ENCODE peak calls at places on chromosomes 16 and 17, in nine cellular contexts. One of them, this sample, is unnamed. For H3K9me3, the result is how much of the 10 kb centered on the place peaks cover.

GRCh38 chr17:909642-910323 is 69.8 kb downstream of the NXN start:
- DNase-seq in HCT116: no peak
- DNase-seq in Peyer's patch: no peak
- DNase-seq in heart left ventricle: no peak
- DNase-seq in A549: no peak
- DNase-seq in gastrocnemius medialis: peak
- DNase-seq in right lobe of liver: no peak
- DNase-seq in body of pancreas: no peak
- DNase-seq in IMR-90: no peak
- DNase-seq in this sample: no peak

GRCh38 chr16:53991181-53992056 is 287.5 kb downstream of the FTO start:
- DNase-seq in HCT116: no peak
- DNase-seq in gastrocnemius medialis: peak
- DNase-seq in IMR-90: peak
- DNase-seq in heart left ventricle: no peak
- DNase-seq in right lobe of liver: no peak
- DNase-seq in Peyer's patch: no peak
- DNase-seq in body of pancreas: peak
- DNase-seq in A549: no peak
- DNase-seq in this sample: no peak

GRCh38 chr17:9004132-9004960 is 17.0 kb upstream of the NTN1 start:
- DNase-seq in Peyer's patch: no peak
- DNase-seq in A549: no peak
- DNase-seq in HCT116: no peak
- DNase-seq in gastrocnemius medialis: no peak
- DNase-seq in heart left ventricle: no peak
- DNase-seq in right lobe of liver: no peak
- DNase-seq in body of pancreas: no peak
- DNase-seq in IMR-90: no peak
- DNase-seq in this sample: no peak

GRCh38 chr16:66728117-66728787 is 23.2 kb downstream of the DYNC1LI2 start:
- DNase-seq in right lobe of liver: no peak
- DNase-seq in Peyer's patch: no peak
- DNase-seq in A549: peak
- DNase-seq in gastrocnemius medialis: peak
- DNase-seq in HCT116: peak
- DNase-seq in body of pancreas: peak
- DNase-seq in heart left ventricle: no peak
- DNase-seq in IMR-90: peak
- DNase-seq in this sample: peak

GRCh38 chr17:34596897-34597296 is 17.5 kb downstream of the TMEM132E start:
- DNase-seq in right lobe of liver: no peak
- DNase-seq in A549: no peak
- DNase-seq in heart left ventricle: peak
- DNase-seq in gastrocnemius medialis: no peak
- DNase-seq in Peyer's patch: no peak
- DNase-seq in IMR-90: no peak
- DNase-seq in HCT116: no peak
- DNase-seq in body of pancreas: no peak
- DNase-seq in this sample: no peak

GRCh38 chr17:66636111-66636510 is 198.8 kb upstream of the CACNG5 start:
- DNase-seq in body of pancreas: no peak
- DNase-seq in HCT116: no peak
- DNase-seq in right lobe of liver: no peak
- DNase-seq in A549: no peak
- DNase-seq in Peyer's patch: no peak
- DNase-seq in IMR-90: peak
- DNase-seq in heart left ventricle: no peak
- DNase-seq in gastrocnemius medialis: no peak
- DNase-seq in this sample: no peak

GRCh38 chr17:73571524-73572130 is 72.6 kb downstream of the SDK2 start:
- DNase-seq in A549: no peak
- DNase-seq in IMR-90: no peak
- DNase-seq in right lobe of liver: no peak
- DNase-seq in gastrocnemius medialis: no peak
- DNase-seq in Peyer's patch: no peak
- DNase-seq in heart left ventricle: peak
- DNase-seq in body of pancreas: no peak
- DNase-seq in HCT116: no peak
- DNase-seq in this sample: no peak

GRCh38 chr17:73371285-73371684 is 59.5 kb upstream of the CDC42EP4 start:
- DNase-seq in HCT116: no peak
- DNase-seq in Peyer's patch: no peak
- DNase-seq in body of pancreas: no peak
- DNase-seq in IMR-90: peak
- DNase-seq in gastrocnemius medialis: no peak
- DNase-seq in right lobe of liver: no peak
- DNase-seq in A549: no peak
- DNase-seq in heart left ventricle: no peak
- DNase-seq in this sample: no peak

GRCh38 chr16:74291577-74292208 is 4.9 kb upstream of the PSMD7 start:
- DNase-seq in HCT116: no peak
- DNase-seq in Peyer's patch: no peak
- DNase-seq in A549: no peak
- DNase-seq in body of pancreas: peak
- DNase-seq in IMR-90: peak
- DNase-seq in heart left ventricle: no peak
- DNase-seq in right lobe of liver: peak
- DNase-seq in gastrocnemius medialis: no peak
- DNase-seq in this sample: no peak

GRCh38 chr17:1231456-1231855 is 38.8 kb upstream of the BHLHA9 start:
- DNase-seq in gastrocnemius medialis: peak
- DNase-seq in IMR-90: no peak
- DNase-seq in heart left ventricle: peak
- DNase-seq in Peyer's patch: no peak
- DNase-seq in A549: no peak
- DNase-seq in right lobe of liver: no peak
- DNase-seq in body of pancreas: no peak
- DNase-seq in HCT116: no peak
- DNase-seq in this sample: peak

GRCh38 chr16:53417011-53417410 is 17.3 kb upstream of the RBL2 start:
- DNase-seq in right lobe of liver: no peak
- DNase-seq in gastrocnemius medialis: no peak
- DNase-seq in heart left ventricle: no peak
- DNase-seq in IMR-90: peak
- DNase-seq in A549: no peak
- DNase-seq in HCT116: no peak
- DNase-seq in Peyer's patch: no peak
- DNase-seq in body of pancreas: no peak
- DNase-seq in this sample: no peak

GRCh38 chr17:36107660-36108059 is 4.0 kb downstream of the CCL4 start:
- DNase-seq in gastrocnemius medialis: no peak
- DNase-seq in A549: no peak
- DNase-seq in heart left ventricle: no peak
- DNase-seq in HCT116: no peak
- DNase-seq in right lobe of liver: no peak
- DNase-seq in body of pancreas: no peak
- DNase-seq in Peyer's patch: no peak
- DNase-seq in IMR-90: no peak
- DNase-seq in this sample: no peak

GRCh38 chr16:30647274-30647571 is 3.5 kb upstream of the PRR14 start:
- DNase-seq in right lobe of liver: no peak
- DNase-seq in IMR-90: no peak
- DNase-seq in A549: no peak
- DNase-seq in heart left ventricle: no peak
- DNase-seq in gastrocnemius medialis: no peak
- DNase-seq in Peyer's patch: no peak
- DNase-seq in HCT116: no peak
- DNase-seq in body of pancreas: no peak
- DNase-seq in this sample: no peak

GRCh38 chr16:30641378-30641982 is 9.3 kb upstream of the PRR14 start:
- DNase-seq in A549: no peak
- DNase-seq in right lobe of liver: no peak
- DNase-seq in Peyer's patch: no peak
- DNase-seq in heart left ventricle: no peak
- DNase-seq in gastrocnemius medialis: no peak
- DNase-seq in body of pancreas: no peak
- DNase-seq in HCT116: no peak
- DNase-seq in IMR-90: no peak
- DNase-seq in this sample: no peak

GRCh38 chr16:30649725-30650368 is 913 bp upstream of the PRR14 start:
- DNase-seq in heart left ventricle: peak
- DNase-seq in A549: no peak
- DNase-seq in right lobe of liver: no peak
- DNase-seq in IMR-90: no peak
- DNase-seq in HCT116: no peak
- DNase-seq in Peyer's patch: no peak
- DNase-seq in body of pancreas: no peak
- DNase-seq in gastrocnemius medialis: no peak
- DNase-seq in this sample: peak

GRCh38 chr16:30644334-30644830 is 6.4 kb upstream of the PRR14 start:
- DNase-seq in right lobe of liver: no peak
- DNase-seq in A549: no peak
- DNase-seq in HCT116: no peak
- DNase-seq in gastrocnemius medialis: no peak
- DNase-seq in IMR-90: no peak
- DNase-seq in body of pancreas: no peak
- DNase-seq in heart left ventricle: no peak
- DNase-seq in Peyer's patch: no peak
- DNase-seq in this sample: no peak

DNA sequence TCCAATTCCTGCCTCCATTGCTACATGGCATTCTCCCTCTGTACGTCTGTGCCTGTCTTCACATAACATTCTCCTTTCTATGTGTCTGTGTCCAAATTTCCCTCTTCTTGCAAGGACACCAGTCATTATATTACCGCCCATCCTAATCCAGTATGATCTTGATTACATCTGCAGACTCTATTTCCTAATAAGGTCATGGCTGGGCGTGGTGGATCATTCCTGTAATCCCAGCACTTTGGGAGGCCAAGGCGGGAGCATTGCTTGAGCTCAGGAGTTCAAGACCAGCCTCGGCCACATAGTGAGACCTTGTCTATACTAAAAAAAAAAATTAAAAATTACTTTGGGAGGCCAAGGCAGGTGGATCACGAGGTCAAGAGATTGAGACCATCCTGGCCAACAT is 5.0 kb upstream of the PRR14 start:
- DNase-seq in gastrocnemius medialis: no peak
- DNase-seq in Peyer's patch: no peak
- DNase-seq in A549: no peak
- DNase-seq in right lobe of liver: no peak
- DNase-seq in body of pancreas: no peak
- DNase-seq in heart left ventricle: no peak
- DNase-seq in IMR-90: no peak
- DNase-seq in HCT116: no peak
- DNase-seq in this sample: no peak
- H3K9me3 ChIP-seq in gastrocnemius medialis: under half
- H3K9me3 ChIP-seq in Peyer's patch: under half
- H3K9me3 ChIP-seq in A549: under half
- H3K9me3 ChIP-seq in right lobe of liver: under half
- H3K9me3 ChIP-seq in body of pancreas: under half
- H3K9me3 ChIP-seq in heart left ventricle: under half
- H3K9me3 ChIP-seq in IMR-90: under half
- H3K9me3 ChIP-seq in HCT116: under half
- H3K9me3 ChIP-seq in this sample: under half

DNA sequence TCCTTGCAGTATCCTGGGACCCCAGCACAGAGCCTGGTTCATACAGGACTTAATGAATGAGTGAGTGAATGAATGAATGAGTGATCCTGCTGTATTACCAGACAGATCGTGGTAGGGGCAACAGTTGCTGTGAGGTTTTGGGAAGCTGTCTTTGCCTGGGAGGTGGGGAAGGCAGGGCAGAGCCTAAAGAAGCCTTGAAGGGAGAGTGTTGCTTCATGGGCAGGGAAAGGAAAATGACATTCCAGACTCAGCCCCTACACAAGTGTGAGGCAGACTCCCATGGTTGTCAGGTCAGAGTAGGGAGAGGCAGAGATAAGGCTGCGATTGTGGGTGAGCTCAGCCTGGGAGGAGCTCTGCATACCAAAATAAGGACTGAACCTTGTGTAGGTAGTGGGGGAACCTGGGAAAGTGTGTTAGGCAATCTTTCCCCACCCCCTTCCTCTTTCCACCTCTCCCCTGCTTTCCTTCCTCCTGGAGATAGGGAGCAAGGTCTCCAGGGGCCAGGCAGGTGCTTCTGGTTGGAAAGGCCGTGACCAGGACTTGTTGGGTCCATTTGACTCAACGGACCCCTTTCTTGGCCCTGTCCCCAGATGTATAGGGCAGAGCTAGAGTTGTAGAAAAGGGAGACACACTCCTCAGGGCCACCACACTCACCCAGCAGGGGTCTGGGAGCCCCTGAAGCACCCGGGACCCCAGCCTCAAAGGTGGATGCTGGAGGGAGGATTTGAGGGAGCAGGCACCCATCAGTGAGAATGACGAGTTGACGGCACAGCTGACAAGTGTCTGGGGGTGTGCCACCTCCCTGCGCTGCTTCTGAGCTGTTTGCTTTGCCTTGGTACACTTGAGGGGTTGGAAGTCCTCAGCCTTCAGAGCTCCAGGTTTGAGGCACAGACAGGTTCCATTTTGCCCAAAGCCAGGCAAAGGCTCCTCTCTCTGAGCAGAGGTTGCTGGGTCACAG is 18.5 kb upstream of the TOB1 start:
- DNase-seq in Peyer's patch: no peak
- DNase-seq in right lobe of liver: peak
- DNase-seq in HCT116: no peak
- DNase-seq in body of pancreas: peak
- DNase-seq in IMR-90: no peak
- DNase-seq in gastrocnemius medialis: no peak
- DNase-seq in A549: no peak
- DNase-seq in heart left ventricle: no peak
- DNase-seq in this sample: no peak
- TF ChIP-seq POLR2A in Peyer's patch: peak
- TF ChIP-seq POLR2A in right lobe of liver: peak
- TF ChIP-seq POLR2A in HCT116: no peak
- TF ChIP-seq POLR2A in body of pancreas: peak
- TF ChIP-seq POLR2A in IMR-90: no peak
- TF ChIP-seq POLR2A in gastrocnemius medialis: no peak
- TF ChIP-seq POLR2A in A549: no peak
- TF ChIP-seq POLR2A in heart left ventricle: no peak
- TF ChIP-seq POLR2A in this sample: no peak

DNA sequence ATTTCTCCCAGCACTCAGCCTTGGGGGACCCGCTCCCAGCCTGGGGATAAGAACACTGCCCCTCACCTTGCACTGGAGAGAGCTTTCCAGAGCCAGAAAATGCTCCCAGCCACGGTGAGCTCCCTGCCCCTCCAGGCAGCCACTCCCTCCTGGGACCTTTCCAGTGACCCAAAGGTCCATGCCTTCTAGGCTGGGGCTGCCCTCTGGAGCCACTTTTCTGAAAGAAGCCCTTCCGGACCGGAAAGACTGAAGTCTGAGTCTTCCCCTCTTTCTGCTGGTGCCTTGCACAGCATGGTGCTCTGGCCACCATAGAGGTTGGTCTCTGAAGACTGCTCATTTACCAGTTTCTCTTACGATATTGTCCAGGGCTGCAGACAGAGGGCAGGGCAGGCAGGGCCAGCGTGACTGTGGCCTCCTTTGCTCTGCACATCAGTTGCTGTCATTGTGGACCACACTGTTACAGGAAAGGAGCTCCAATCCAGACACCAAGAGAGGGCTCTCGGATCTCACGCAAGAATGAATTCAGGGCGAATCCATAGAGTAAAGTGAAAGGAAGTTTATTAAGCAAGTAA is 7.1 kb upstream of the ABCC12 start:
- DNase-seq in body of pancreas: no peak
- DNase-seq in A549: no peak
- DNase-seq in gastrocnemius medialis: no peak
- DNase-seq in HCT116: no peak
- DNase-seq in IMR-90: no peak
- DNase-seq in Peyer's patch: no peak
- DNase-seq in right lobe of liver: peak
- DNase-seq in heart left ventricle: no peak
- DNase-seq in this sample: no peak
- H3K27ac ChIP-seq in body of pancreas: no peak
- H3K27ac ChIP-seq in A549: peak
- H3K27ac ChIP-seq in gastrocnemius medialis: no peak
- H3K27ac ChIP-seq in HCT116: no peak
- H3K27ac ChIP-seq in IMR-90: no peak
- H3K27ac ChIP-seq in Peyer's patch: no peak
- H3K27ac ChIP-seq in right lobe of liver: no peak
- H3K27ac ChIP-seq in heart left ventricle: no peak
- H3K27ac ChIP-seq in this sample: no peak

GRCh38 chr17:27083408-27084185 is 210.3 kb upstream of the WSB1 start:
- DNase-seq in IMR-90: no peak
- DNase-seq in A549: no peak
- DNase-seq in body of pancreas: no peak
- DNase-seq in HCT116: no peak
- DNase-seq in heart left ventricle: no peak
- DNase-seq in right lobe of liver: no peak
- DNase-seq in gastrocnemius medialis: no peak
- DNase-seq in Peyer's patch: no peak
- DNase-seq in this sample: no peak
- H3K9me3 ChIP-seq in IMR-90: under half
- H3K9me3 ChIP-seq in A549: under half
- H3K9me3 ChIP-seq in body of pancreas: under half
- H3K9me3 ChIP-seq in HCT116: under half
- H3K9me3 ChIP-seq in heart left ventricle: under half
- H3K9me3 ChIP-seq in right lobe of liver: under half
- H3K9me3 ChIP-seq in gastrocnemius medialis: under half
- H3K9me3 ChIP-seq in Peyer's patch: under half
- H3K9me3 ChIP-seq in this sample: under half

This sample was measured in testis.